ENCODE peak calls at places on chromosomes 13 and 19, in ten cellular contexts. Y is cardiac fibroblast, T is right atrium auricular region, U is Caco-2, F is fibroblast of mammary gland, Z is keratinocyte, E is OCI-LY7, W is IMR-90, V is lower leg skin, L is mucosa of descending colon. I is an unnamed sample.
A peak's percentile ranks its signal among the peaks of the same experiment; 100 is the strongest.

GRCh38 chr13:79541426-79542049 is 60.6 kb downstream of the NDFIP2 start:
- DNase-seq in Y (peak; percentile 86), T (no peak), U (no peak), F (peak; percentile 75), Z (no peak), E (peak; percentile 61), W (peak; percentile 73), V (no peak), L (peak; percentile 42), I (peak; percentile 87)

GRCh38 chr13:44362394-44363040 is 11.1 kb upstream of the SERP2 start:
- DNase-seq in Y (no peak), T (no peak), U (no peak), F (peak; percentile 29), Z (no peak), E (no peak), W (no peak), V (no peak), L (no peak), I (no peak)

GRCh38 chr13:37701306-37701705 is 102.7 kb upstream of the POSTN start:
- DNase-seq in Y (peak; percentile 94), T (no peak), U (no peak), F (peak; percentile 76), Z (no peak), E (no peak), W (peak; percentile 67), V (no peak), L (no peak), I (peak; percentile 52)

GRCh38 chr19:47581605-47582319 is 8.8 kb upstream of the ZNF541 start:
- DNase-seq in Y (no peak), T (no peak), U (no peak), F (no peak), Z (no peak), E (no peak), W (no peak), V (no peak), L (no peak), I (no peak)

GRCh38 chr19:39448271-39448670 is 2.9 kb downstream of the SUPT5H start:
- DNase-seq in Y (peak; percentile 39), T (no peak), U (no peak), F (peak; percentile 30), Z (no peak), E (peak; percentile 76), W (peak; percentile 51), V (no peak), L (no peak), I (no peak)

GRCh38 chr13:87557788-87558187 is 113.4 kb upstream of the SLITRK5 start:
- DNase-seq in Y (no peak), T (no peak), U (no peak), F (no peak), Z (no peak), E (no peak), W (no peak), V (no peak), L (no peak), I (no peak)

GRCh38 chr13:31485651-31486051 is 253.7 kb upstream of the RXFP2 start:
- DNase-seq in Y (peak; percentile 70), T (no peak), U (peak; percentile 37), F (peak; percentile 57), Z (no peak), E (no peak), W (no peak), V (no peak), L (no peak), I (peak; percentile 91)

GRCh38 chr13:27592865-27593264 is 27.5 kb downstream of the LNX2 start:
- DNase-seq in Y (no peak), T (no peak), U (no peak), F (no peak), Z (no peak), E (no peak), W (no peak), V (no peak), L (no peak), I (no peak)

GRCh38 chr13:47897411-47898050 is 103.5 kb downstream of the SUCLA2 start:
- DNase-seq in Y (peak; percentile 14), T (no peak), U (peak; percentile 82), F (peak; percentile 58), Z (no peak), E (no peak), W (peak; percentile 36), V (no peak), L (no peak), I (peak; percentile 20)

GRCh38 chr19:5828661-5829566 is 10.6 kb downstream of the FUT6 start:
- DNase-seq in Y (no peak), T (no peak), U (no peak), F (no peak), Z (no peak), E (peak; percentile 63), W (no peak), V (no peak), L (no peak), I (peak; percentile 4)

GRCh38 chr19:11540642-11541041 is 2.0 kb downstream of the CNN1 start:
- DNase-seq in Y (no peak), T (no peak), U (no peak), F (no peak), Z (no peak), E (no peak), W (no peak), V (no peak), L (no peak), I (no peak)

GRCh38 chr19:5826531-5827341 is 12.8 kb downstream of the FUT6 start:
- DNase-seq in Y (peak; percentile 23), T (peak; percentile 61), U (peak; percentile 69), F (peak; percentile 26), Z (no peak), E (peak; percentile 94), W (no peak), V (peak; percentile 90), L (peak; percentile 85), I (peak; percentile 17)

GRCh38 chr13:50842246-50842645 is 1.2 kb downstream of the DLEU7 start:
- DNase-seq in Y (no peak), T (no peak), U (no peak), F (no peak), Z (no peak), E (no peak), W (no peak), V (no peak), L (no peak), I (no peak)

GRCh38 chr13:50843256-50844043 is at the start of gene DLEU7:
- DNase-seq in Y (no peak), T (no peak), U (no peak), F (no peak), Z (no peak), E (no peak), W (no peak), V (no peak), L (no peak), I (no peak)

GRCh38 chr13:50845211-50845610 is 1.7 kb upstream of the DLEU7 start:
- DNase-seq in Y (no peak), T (no peak), U (no peak), F (peak; percentile 7), Z (no peak), E (no peak), W (no peak), V (no peak), L (no peak), I (peak; percentile 40)

GRCh38 chr13:50844181-50844875 is 836 bp upstream of the DLEU7 start:
- DNase-seq in Y (no peak), T (no peak), U (no peak), F (no peak), Z (no peak), E (no peak), W (no peak), V (no peak), L (no peak), I (no peak)

DNA sequence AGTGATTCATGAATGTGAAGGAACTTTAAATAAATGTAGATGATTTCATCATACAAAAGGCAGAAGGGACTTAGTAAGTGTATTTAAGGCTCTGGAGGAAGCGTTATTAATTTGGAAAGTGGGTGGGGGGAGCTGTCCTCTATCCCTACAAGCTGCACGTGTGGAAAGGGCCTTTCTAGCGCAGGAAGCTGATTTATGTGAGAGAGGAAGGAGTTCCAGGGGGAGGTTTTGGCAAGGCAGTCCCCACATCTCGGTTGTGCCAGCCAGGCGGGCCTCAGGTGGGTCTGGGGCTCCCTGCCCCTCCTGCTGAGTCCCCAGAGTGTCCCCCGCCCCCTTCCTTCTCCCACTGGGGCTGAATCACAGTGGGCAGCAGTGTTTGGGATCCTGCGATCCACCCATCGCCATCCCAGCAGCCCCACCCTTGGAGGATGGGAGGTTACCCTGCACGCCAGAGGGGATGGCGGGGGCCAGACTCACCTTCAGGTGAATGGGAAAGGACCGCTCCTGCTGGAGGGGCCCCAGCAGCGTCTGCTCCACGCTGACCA is 709 bp downstream of the DLEU7 start:
- DNase-seq in Y (no peak), T (no peak), U (no peak), F (no peak), Z (no peak), E (no peak), W (no peak), V (no peak), L (no peak), I (no peak)
- H3K4me3 ChIP-seq in Y (no peak overlapping the region), T (no peak overlapping the region), U (no peak overlapping the region), F (no peak overlapping the region), Z (no peak overlapping the region), E (no peak overlapping the region), W (no peak overlapping the region), V (no peak overlapping the region), L (no peak overlapping the region), I (no peak overlapping the region)

DNA sequence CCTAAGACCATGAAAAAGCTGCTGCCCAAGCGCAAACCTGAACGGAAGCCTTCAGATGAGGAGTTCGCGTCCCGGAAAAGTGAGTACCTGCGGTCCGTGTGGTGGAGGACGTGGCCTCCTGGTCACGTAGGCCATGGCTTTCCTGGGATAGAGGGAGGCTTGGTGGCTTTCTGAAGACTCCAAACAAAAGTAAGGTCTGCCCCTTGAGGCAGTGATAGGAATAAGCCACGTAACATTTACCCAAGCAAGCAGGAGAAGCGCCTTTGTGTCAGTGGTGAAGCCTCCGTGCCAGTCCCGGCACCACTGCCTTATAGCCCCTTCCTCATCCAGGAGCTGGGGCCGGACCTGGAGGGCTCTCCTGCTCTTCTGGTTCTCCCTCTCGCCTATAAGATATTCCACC is 34.3 kb upstream of the TEX29 start:
- DNase-seq in Y (no peak), T (no peak), U (no peak), F (no peak), Z (no peak), E (no peak), W (no peak), V (no peak), L (no peak), I (no peak)
- TF ChIP-seq CTCF in Y (no peak), T (no peak), U (no peak), F (no peak), Z (no peak), E (no peak), W (no peak), V (no peak), L (no peak), I (no peak)

GRCh38 chr19:41324921-41325639 is 15.1 kb downstream of the CCDC97 start:
- DNase-seq in Y (peak; percentile 90), T (peak; percentile 82), U (no peak), F (peak; percentile 95), Z (no peak), E (no peak), W (peak; percentile 90), V (peak; percentile 93), L (no peak), I (peak; percentile 79)
- H3K4me3 ChIP-seq in Y (no peak overlapping the region), T (peak overlapping the region; percentile 16), U (peak overlapping the region; percentile 5), F (peak overlapping the region; percentile 5), Z (no peak overlapping the region), E (no peak overlapping the region), W (no peak overlapping the region), V (no peak overlapping the region), L (no peak overlapping the region), I (peak overlapping the region; percentile 45)

DNA sequence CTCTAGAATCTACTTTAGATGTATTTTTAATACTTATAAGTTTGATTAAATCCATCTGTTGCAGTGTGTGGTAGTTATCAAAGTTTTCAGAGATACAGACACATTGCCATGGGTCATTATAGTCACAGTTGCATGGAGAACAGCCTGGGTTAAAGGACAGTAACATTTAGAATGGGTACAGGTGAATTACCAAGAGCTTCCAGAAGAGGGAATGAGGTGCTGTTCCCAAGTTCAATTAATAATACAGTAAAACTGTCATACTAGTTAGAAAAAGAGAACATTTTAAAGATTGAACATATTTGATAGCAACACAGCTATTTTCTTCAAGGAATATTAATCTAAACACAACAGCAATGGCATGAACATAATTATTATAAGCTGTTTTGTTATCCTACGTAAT is 322.6 kb upstream of the SLC10A2 start:
- DNase-seq in Y (no peak), T (no peak), U (no peak), F (no peak), Z (no peak), E (no peak), W (no peak), V (no peak), L (no peak), I (no peak)
- TF ChIP-seq CTCF in Y (no peak), T (no peak), U (no peak), F (no peak), Z (no peak), E (no peak), W (no peak), V (no peak), L (no peak), I (no peak)

I was measured in fibroblast of the aortic adventitia.